ENCODE peak calls at places on chromosomes 2 and 18, in eight cellular contexts. One of them, this sample, is unnamed.

GRCh38 chr18:41845563-41845962 is 109.5 kb upstream of the PIK3C3 start:
- DNase-seq in ovary: no peak
- DNase-seq in left ventricle myocardium inferior: no peak
- DNase-seq in GM12865: no peak
- DNase-seq in astrocyte of the spinal cord: no peak
- DNase-seq in kidney epithelial cell: no peak
- DNase-seq in AG10803: no peak
- DNase-seq in cardiac muscle cell: no peak
- DNase-seq in this sample: no peak

GRCh38 chr18:8293184-8293583 is 316.1 kb upstream of the RAB12 start:
- DNase-seq in ovary: no peak
- DNase-seq in left ventricle myocardium inferior: no peak
- DNase-seq in GM12865: no peak
- DNase-seq in astrocyte of the spinal cord: no peak
- DNase-seq in kidney epithelial cell: no peak
- DNase-seq in AG10803: no peak
- DNase-seq in cardiac muscle cell: no peak
- DNase-seq in this sample: no peak

GRCh38 chr2:45714679-45715078 is 63.2 kb downstream of the PRKCE start:
- DNase-seq in ovary: no peak
- DNase-seq in left ventricle myocardium inferior: no peak
- DNase-seq in GM12865: no peak
- DNase-seq in astrocyte of the spinal cord: no peak
- DNase-seq in kidney epithelial cell: no peak
- DNase-seq in AG10803: no peak
- DNase-seq in cardiac muscle cell: no peak
- DNase-seq in this sample: no peak

GRCh38 chr18:22417496-22418188 is at the start of gene CTAGE1:
- DNase-seq in ovary: no peak
- DNase-seq in left ventricle myocardium inferior: no peak
- DNase-seq in GM12865: no peak
- DNase-seq in astrocyte of the spinal cord: no peak
- DNase-seq in kidney epithelial cell: no peak
- DNase-seq in AG10803: peak
- DNase-seq in cardiac muscle cell: no peak
- DNase-seq in this sample: no peak

GRCh38 chr18:79526468-79527460 is 131.0 kb downstream of the NFATC1 start:
- DNase-seq in ovary: peak
- DNase-seq in left ventricle myocardium inferior: no peak
- DNase-seq in GM12865: no peak
- DNase-seq in astrocyte of the spinal cord: no peak
- DNase-seq in kidney epithelial cell: no peak
- DNase-seq in AG10803: no peak
- DNase-seq in cardiac muscle cell: peak
- DNase-seq in this sample: no peak

GRCh38 chr2:60837123-60837522 is 44.3 kb upstream of the REL start:
- DNase-seq in ovary: no peak
- DNase-seq in left ventricle myocardium inferior: no peak
- DNase-seq in GM12865: peak
- DNase-seq in astrocyte of the spinal cord: no peak
- DNase-seq in kidney epithelial cell: no peak
- DNase-seq in AG10803: no peak
- DNase-seq in cardiac muscle cell: no peak
- DNase-seq in this sample: no peak

GRCh38 chr18:58364867-58365533 is 263.9 kb downstream of the ALPK2 start:
- DNase-seq in ovary: no peak
- DNase-seq in left ventricle myocardium inferior: no peak
- DNase-seq in GM12865: no peak
- DNase-seq in astrocyte of the spinal cord: peak
- DNase-seq in kidney epithelial cell: peak
- DNase-seq in AG10803: peak
- DNase-seq in cardiac muscle cell: no peak
- DNase-seq in this sample: no peak

GRCh38 chr2:206433686-206434085 is 9.6 kb upstream of the ADAM23 start:
- DNase-seq in ovary: no peak
- DNase-seq in left ventricle myocardium inferior: no peak
- DNase-seq in GM12865: no peak
- DNase-seq in astrocyte of the spinal cord: no peak
- DNase-seq in kidney epithelial cell: no peak
- DNase-seq in AG10803: no peak
- DNase-seq in cardiac muscle cell: no peak
- DNase-seq in this sample: no peak

GRCh38 chr18:63844254-63844653 is 43.3 kb upstream of the SERPINB2 start:
- DNase-seq in ovary: no peak
- DNase-seq in left ventricle myocardium inferior: no peak
- DNase-seq in GM12865: peak
- DNase-seq in astrocyte of the spinal cord: peak
- DNase-seq in kidney epithelial cell: no peak
- DNase-seq in AG10803: peak
- DNase-seq in cardiac muscle cell: peak
- DNase-seq in this sample: peak

GRCh38 chr2:233061007-233061590 is 957 bp downstream of the INPP5D start:
- DNase-seq in ovary: no peak
- DNase-seq in left ventricle myocardium inferior: no peak
- DNase-seq in GM12865: peak
- DNase-seq in astrocyte of the spinal cord: no peak
- DNase-seq in kidney epithelial cell: no peak
- DNase-seq in AG10803: no peak
- DNase-seq in cardiac muscle cell: no peak
- DNase-seq in this sample: no peak

GRCh38 chr2:143807192-143807591 is 678.0 kb downstream of the ARHGAP15 start:
- DNase-seq in ovary: no peak
- DNase-seq in left ventricle myocardium inferior: no peak
- DNase-seq in GM12865: no peak
- DNase-seq in astrocyte of the spinal cord: no peak
- DNase-seq in kidney epithelial cell: no peak
- DNase-seq in AG10803: peak
- DNase-seq in cardiac muscle cell: no peak
- DNase-seq in this sample: no peak

GRCh38 chr2:191617589-191617988 is 60.3 kb upstream of the NABP1 start:
- DNase-seq in ovary: no peak
- DNase-seq in left ventricle myocardium inferior: no peak
- DNase-seq in GM12865: peak
- DNase-seq in astrocyte of the spinal cord: no peak
- DNase-seq in kidney epithelial cell: no peak
- DNase-seq in AG10803: no peak
- DNase-seq in cardiac muscle cell: no peak
- DNase-seq in this sample: no peak

GRCh38 chr2:28665041-28665704 is 86.5 kb upstream of the PPP1CB start:
- DNase-seq in ovary: peak
- DNase-seq in left ventricle myocardium inferior: peak
- DNase-seq in GM12865: no peak
- DNase-seq in astrocyte of the spinal cord: peak
- DNase-seq in kidney epithelial cell: no peak
- DNase-seq in AG10803: peak
- DNase-seq in cardiac muscle cell: peak
- DNase-seq in this sample: peak

GRCh38 chr2:10267551-10268465 is 34.9 kb upstream of the HPCAL1 start:
- DNase-seq in ovary: no peak
- DNase-seq in left ventricle myocardium inferior: peak
- DNase-seq in GM12865: no peak
- DNase-seq in astrocyte of the spinal cord: no peak
- DNase-seq in kidney epithelial cell: no peak
- DNase-seq in AG10803: no peak
- DNase-seq in cardiac muscle cell: no peak
- DNase-seq in this sample: no peak

GRCh38 chr2:232976176-232976575 is 36.9 kb downstream of the NGEF start:
- DNase-seq in ovary: no peak
- DNase-seq in left ventricle myocardium inferior: no peak
- DNase-seq in GM12865: no peak
- DNase-seq in astrocyte of the spinal cord: no peak
- DNase-seq in kidney epithelial cell: no peak
- DNase-seq in AG10803: no peak
- DNase-seq in cardiac muscle cell: no peak
- DNase-seq in this sample: no peak

GRCh38 chr2:125167820-125168219 is 1142.7 kb downstream of the CNTNAP5 start:
- DNase-seq in ovary: no peak
- DNase-seq in left ventricle myocardium inferior: no peak
- DNase-seq in GM12865: no peak
- DNase-seq in astrocyte of the spinal cord: peak
- DNase-seq in kidney epithelial cell: peak
- DNase-seq in AG10803: peak
- DNase-seq in cardiac muscle cell: peak
- DNase-seq in this sample: no peak

GRCh38 chr18:74290831-74291770 is 662 bp downstream of the CYB5A start:
- DNase-seq in ovary: peak
- DNase-seq in left ventricle myocardium inferior: peak
- DNase-seq in GM12865: peak
- DNase-seq in astrocyte of the spinal cord: no peak
- DNase-seq in kidney epithelial cell: no peak
- DNase-seq in AG10803: no peak
- DNase-seq in cardiac muscle cell: peak
- DNase-seq in this sample: peak

GRCh38 chr2:109612991-109613921 is 510 bp downstream of the SEPTIN10 start:
- DNase-seq in ovary: peak
- DNase-seq in left ventricle myocardium inferior: peak
- DNase-seq in GM12865: peak
- DNase-seq in astrocyte of the spinal cord: peak
- DNase-seq in kidney epithelial cell: no peak
- DNase-seq in AG10803: peak
- DNase-seq in cardiac muscle cell: peak
- DNase-seq in this sample: peak

DNA sequence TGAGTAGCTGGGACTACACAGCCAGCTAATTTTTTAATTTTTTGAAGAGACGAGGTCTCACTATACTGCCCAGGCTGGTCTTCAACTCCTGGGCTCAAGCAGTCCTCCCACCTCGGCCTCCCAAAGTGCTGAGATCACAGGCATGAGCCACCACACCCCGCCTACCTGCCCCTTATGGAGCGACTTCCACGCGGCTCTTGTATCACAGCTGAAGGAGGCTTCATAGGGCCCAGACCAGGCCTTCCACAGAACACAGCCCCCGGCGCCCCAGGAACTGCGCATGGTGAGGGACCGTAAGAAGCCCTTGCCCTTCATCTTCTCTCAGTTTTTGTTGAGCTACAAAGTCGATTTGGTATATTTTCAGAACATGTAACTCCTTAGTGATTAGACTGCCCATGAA is 220.3 kb downstream of the KLHL29 start:
- DNase-seq in ovary: no peak
- DNase-seq in left ventricle myocardium inferior: no peak
- DNase-seq in GM12865: no peak
- DNase-seq in astrocyte of the spinal cord: no peak
- DNase-seq in kidney epithelial cell: no peak
- DNase-seq in AG10803: no peak
- DNase-seq in cardiac muscle cell: no peak
- DNase-seq in this sample: no peak
- TF ChIP-seq CTCF in ovary: no peak
- TF ChIP-seq CTCF in left ventricle myocardium inferior: no peak
- TF ChIP-seq CTCF in GM12865: no peak
- TF ChIP-seq CTCF in astrocyte of the spinal cord: no peak
- TF ChIP-seq CTCF in kidney epithelial cell: no peak
- TF ChIP-seq CTCF in AG10803: no peak
- TF ChIP-seq CTCF in cardiac muscle cell: no peak
- TF ChIP-seq CTCF in this sample: no peak

GRCh38 chr2:189016311-189016830 is 42.2 kb downstream of the COL3A1 start:
- DNase-seq in ovary: no peak
- DNase-seq in left ventricle myocardium inferior: no peak
- DNase-seq in GM12865: no peak
- DNase-seq in astrocyte of the spinal cord: no peak
- DNase-seq in kidney epithelial cell: no peak
- DNase-seq in AG10803: no peak
- DNase-seq in cardiac muscle cell: peak
- DNase-seq in this sample: no peak
- TF ChIP-seq CTCF in ovary: no peak
- TF ChIP-seq CTCF in left ventricle myocardium inferior: no peak
- TF ChIP-seq CTCF in GM12865: no peak
- TF ChIP-seq CTCF in astrocyte of the spinal cord: no peak
- TF ChIP-seq CTCF in kidney epithelial cell: no peak
- TF ChIP-seq CTCF in AG10803: no peak
- TF ChIP-seq CTCF in cardiac muscle cell: no peak
- TF ChIP-seq CTCF in this sample: no peak

GRCh38 chr2:142037744-142038143 is 93.1 kb downstream of the LRP1B start:
- DNase-seq in ovary: no peak
- DNase-seq in left ventricle myocardium inferior: no peak
- DNase-seq in GM12865: no peak
- DNase-seq in astrocyte of the spinal cord: peak
- DNase-seq in kidney epithelial cell: no peak
- DNase-seq in AG10803: no peak
- DNase-seq in cardiac muscle cell: no peak
- DNase-seq in this sample: peak
- TF ChIP-seq CTCF in ovary: no peak
- TF ChIP-seq CTCF in left ventricle myocardium inferior: no peak
- TF ChIP-seq CTCF in GM12865: no peak
- TF ChIP-seq CTCF in astrocyte of the spinal cord: no peak
- TF ChIP-seq CTCF in kidney epithelial cell: no peak
- TF ChIP-seq CTCF in AG10803: no peak
- TF ChIP-seq CTCF in cardiac muscle cell: no peak
- TF ChIP-seq CTCF in this sample: peak

GRCh38 chr2:98580656-98581284 is 27.5 kb downstream of the COA5 start:
- DNase-seq in ovary: no peak
- DNase-seq in left ventricle myocardium inferior: no peak
- DNase-seq in GM12865: no peak
- DNase-seq in astrocyte of the spinal cord: no peak
- DNase-seq in kidney epithelial cell: no peak
- DNase-seq in AG10803: no peak
- DNase-seq in cardiac muscle cell: no peak
- DNase-seq in this sample: no peak

GRCh38 chr2:98578231-98578630 is 30.1 kb downstream of the COA5 start:
- DNase-seq in ovary: no peak
- DNase-seq in left ventricle myocardium inferior: no peak
- DNase-seq in GM12865: no peak
- DNase-seq in astrocyte of the spinal cord: no peak
- DNase-seq in kidney epithelial cell: no peak
- DNase-seq in AG10803: no peak
- DNase-seq in cardiac muscle cell: no peak
- DNase-seq in this sample: no peak

GRCh38 chr2:98576666-98577312 is 31.5 kb downstream of the COA5 start:
- DNase-seq in ovary: no peak
- DNase-seq in left ventricle myocardium inferior: no peak
- DNase-seq in GM12865: no peak
- DNase-seq in astrocyte of the spinal cord: no peak
- DNase-seq in kidney epithelial cell: no peak
- DNase-seq in AG10803: no peak
- DNase-seq in cardiac muscle cell: no peak
- DNase-seq in this sample: no peak

GRCh38 chr2:98579926-98580325 is 28.4 kb downstream of the COA5 start:
- DNase-seq in ovary: no peak
- DNase-seq in left ventricle myocardium inferior: no peak
- DNase-seq in GM12865: no peak
- DNase-seq in astrocyte of the spinal cord: no peak
- DNase-seq in kidney epithelial cell: no peak
- DNase-seq in AG10803: no peak
- DNase-seq in cardiac muscle cell: no peak
- DNase-seq in this sample: no peak

GRCh38 chr2:98577313-98577712 is 31.0 kb downstream of the COA5 start:
- DNase-seq in ovary: no peak
- DNase-seq in left ventricle myocardium inferior: no peak
- DNase-seq in GM12865: no peak
- DNase-seq in astrocyte of the spinal cord: no peak
- DNase-seq in kidney epithelial cell: no peak
- DNase-seq in AG10803: no peak
- DNase-seq in cardiac muscle cell: no peak
- DNase-seq in this sample: no peak
- TF ChIP-seq CTCF in ovary: no peak
- TF ChIP-seq CTCF in left ventricle myocardium inferior: peak
- TF ChIP-seq CTCF in GM12865: no peak
- TF ChIP-seq CTCF in astrocyte of the spinal cord: peak
- TF ChIP-seq CTCF in kidney epithelial cell: no peak
- TF ChIP-seq CTCF in AG10803: peak
- TF ChIP-seq CTCF in cardiac muscle cell: peak
- TF ChIP-seq CTCF in this sample: no peak

This sample was measured in hepatocyte.